ENCODE peak calls at places on chromosomes 7 and 10, in eight cellular contexts. O is SW480; T is SHP77 treated with DMSO at 0.1 percent for 48 hours; K is stimulated activated naive B cell treated with anti-CD40 and anti-IgM and Interleukin-4, amounts not matched to agents 10 μg/mL and 1 μg/mL and 100 μg/mL, for 72 hours; D is CD8-positive, alpha-beta memory T cell; X is Daoy; N is non-pigmented ciliary epithelial cell; M is germinal center. G is an unnamed sample.

GRCh38 chr7:95327356-95327755 is 3.0 kb upstream of the PON1 start:
- DNase-seq in O (no peak), T (no peak), K (no peak), D (no peak), X (no peak), N (no peak), M (no peak), G (no peak)

GRCh38 chr7:27168265-27168947 is 3.1 kb upstream of the HOXA9 start:
- DNase-seq in O (peak; percentile 89), T (no peak), K (no peak), D (no peak), X (no peak), N (no peak), M (no peak), G (no peak)

GRCh38 chr7:126635545-126635944 is 617.2 kb downstream of the GRM8 start:
- DNase-seq in O (peak; percentile 17), T (no peak), K (no peak), D (no peak), X (no peak), N (no peak), M (no peak), G (no peak)

GRCh38 chr10:128151031-128151430 is 24.8 kb upstream of the MKI67 start:
- DNase-seq in O (no peak), T (no peak), K (no peak), D (no peak), X (no peak), N (no peak), M (no peak), G (no peak)

GRCh38 chr10:118035358-118036031 is 11.2 kb downstream of the RAB11FIP2 start:
- DNase-seq in O (no peak), T (no peak), K (no peak), D (no peak), X (no peak), N (no peak), M (no peak), G (no peak)

GRCh38 chr7:99772565-99772964 is 11.4 kb downstream of the CYP3A4 start:
- DNase-seq in O (peak; percentile 31), T (no peak), K (no peak), D (no peak), X (no peak), N (no peak), M (no peak), G (no peak)

GRCh38 chr7:7746419-7746818 is 28.0 kb upstream of the RPA3 start:
- DNase-seq in O (no peak), T (no peak), K (no peak), D (no peak), X (no peak), N (no peak), M (no peak), G (peak; percentile 64)

GRCh38 chr7:154720016-154720415 is 282.9 kb downstream of the PAXIP1 start:
- DNase-seq in O (no peak), T (no peak), K (no peak), D (no peak), X (no peak), N (no peak), M (no peak), G (no peak)

GRCh38 chr10:76984559-76985443 is 652.8 kb downstream of the KCNMA1 start:
- DNase-seq in O (peak; percentile 74), T (no peak), K (peak; percentile 38), D (peak; percentile 55), X (peak; percentile 50), N (peak; percentile 30), M (peak; percentile 50), G (peak; percentile 38)

GRCh38 chr10:49664842-49665355 is 14.6 kb upstream of the C10orf53 start:
- DNase-seq in O (no peak), T (no peak), K (no peak), D (no peak), X (no peak), N (no peak), M (no peak), G (no peak)

GRCh38 chr10:73653195-73653594 is 2.6 kb downstream of the SYNPO2L start:
- DNase-seq in O (no peak), T (no peak), K (no peak), D (no peak), X (no peak), N (no peak), M (no peak), G (no peak)

GRCh38 chr7:4151524-4151923 is 530.6 kb upstream of the FOXK1 start:
- DNase-seq in O (no peak), T (no peak), K (no peak), D (no peak), X (no peak), N (no peak), M (no peak), G (no peak)

GRCh38 chr7:116569737-116570136 is 44.9 kb downstream of the CAV1 start:
- DNase-seq in O (no peak), T (no peak), K (no peak), D (no peak), X (peak; percentile 88), N (peak; percentile 81), M (no peak), G (no peak)

GRCh38 chr7:28165971-28166955 is 14.3 kb downstream of the JAZF1 start:
- DNase-seq in O (peak; percentile 20), T (no peak), K (no peak), D (no peak), X (peak; percentile 32), N (peak; percentile 72), M (no peak), G (no peak)

G was measured in NCI-H1436 treated with DMSO at 0.1 percent for 48 hours.